ENCODE peak calls at places on chromosomes 5 and 9, in six cellular contexts. Y is OCI-LY7, G is lower lobe of right lung, L is foreskin keratinocyte, H is fibroblast of the aortic adventitia, N is cardiac fibroblast. R is an unnamed sample.

GRCh38 chr5:104247260-104247659 is 684.7 kb upstream of the NUDT12 start:
- DNase-seq in Y (no peak), G (no peak), L (no peak), H (no peak), N (no peak), R (no peak)

GRCh38 chr5:168291281-168291960 is at the start of gene WWC1:
- DNase-seq in Y (no peak), G (peak), L (peak), H (no peak), N (no peak), R (peak)

GRCh38 chr9:84754461-84754860 is 84.9 kb downstream of the NTRK2 start:
- DNase-seq in Y (no peak), G (no peak), L (no peak), H (no peak), N (peak), R (no peak)

GRCh38 chr5:33379757-33380156 is 61.0 kb upstream of the TARS1 start:
- DNase-seq in Y (peak), G (no peak), L (no peak), H (peak), N (peak), R (no peak)

GRCh38 chr9:108869092-108869725 is 7.1 kb downstream of the ACTL7A start:
- DNase-seq in Y (no peak), G (no peak), L (peak), H (no peak), N (peak), R (no peak)

GRCh38 chr5:67058998-67059746 is 137.4 kb downstream of the CD180 start:
- DNase-seq in Y (no peak), G (no peak), L (no peak), H (no peak), N (peak), R (no peak)

GRCh38 chr9:127905788-127906191 is 6.4 kb upstream of the ST6GALNAC6 start:
- DNase-seq in Y (peak), G (peak), L (no peak), H (no peak), N (no peak), R (no peak)

GRCh38 chr9:102986425-102986824 is 8.7 kb upstream of the CYLC2 start:
- DNase-seq in Y (no peak), G (no peak), L (no peak), H (no peak), N (no peak), R (no peak)

GRCh38 chr5:124080256-124080655 is 568.3 kb downstream of the CSNK1G3 start:
- DNase-seq in Y (no peak), G (no peak), L (peak), H (no peak), N (no peak), R (no peak)

GRCh38 chr5:40605295-40605958 is 74.3 kb upstream of the PTGER4 start:
- DNase-seq in Y (peak), G (no peak), L (no peak), H (no peak), N (peak), R (no peak)

GRCh38 chr9:113581865-113582697 is 118.6 kb downstream of the RGS3 start:
- DNase-seq in Y (peak), G (peak), L (no peak), H (peak), N (peak), R (peak)

GRCh38 chr9:33250458-33250995 is 10.6 kb downstream of the SPINK4 start:
- DNase-seq in Y (no peak), G (no peak), L (no peak), H (peak), N (peak), R (no peak)

GRCh38 chr9:127311239-127311741 is 46.7 kb downstream of the GARNL3 start:
- DNase-seq in Y (peak), G (no peak), L (no peak), H (peak), N (peak), R (peak)

GRCh38 chr9:136625101-136626065 is 37.3 kb upstream of the EGFL7 start:
- DNase-seq in Y (no peak), G (peak), L (no peak), H (peak), N (peak), R (peak)

GRCh38 chr5:6780802-6781391 is 67.7 kb downstream of the TENT4A start:
- DNase-seq in Y (peak), G (no peak), L (no peak), H (no peak), N (peak), R (peak)

R was measured in mucosa of descending colon.